ENCODE peak calls at places on chromosomes 13 and 19, in five cellular contexts. Q is HepG2, O is GM12878, A is NT2/D1, N is H1. H is an unnamed sample.

GRCh38 chr13:110187501-110188161 is 119.3 kb downstream of the COL4A1 start:
- DNase-seq in A (no peak), O (no peak), Q (no peak), N (no peak), H (no peak)

GRCh38 chr13:109182777-109183465 is 553.5 kb downstream of the MYO16 start:
- DNase-seq in Q (no peak), A (no peak), N (no peak), O (no peak), H (no peak)

GRCh38 chr13:77310579-77311279 is 16.2 kb downstream of the MYCBP2 start:
- DNase-seq in N (no peak), O (no peak), Q (no peak), A (no peak), H (no peak)

GRCh38 chr19:47623921-47624391 is 15.0 kb downstream of the BICRA start:
- DNase-seq in A (no peak), N (no peak), Q (peak; percentile 91), O (no peak), H (no peak)

GRCh38 chr13:67520886-67521285 is 290.8 kb upstream of the PCDH9 start:
- DNase-seq in O (no peak), N (no peak), Q (no peak), A (no peak), H (no peak)

GRCh38 chr19:9586764-9587163 is 2.5 kb upstream of the ZNF121 start:
- DNase-seq in A (peak; percentile 73), Q (peak; percentile 74), N (no peak), O (peak; percentile 24), H (peak; percentile 26)

GRCh38 chr19:43534811-43535761 is 2.1 kb downstream of the ZNF575 start:
- DNase-seq in A (no peak), Q (peak; percentile 35), N (peak; percentile 76), O (no peak), H (peak; percentile 49)

GRCh38 chr13:33740134-33740538 is 77.8 kb upstream of the RFC3 start:
- DNase-seq in A (no peak), O (no peak), N (no peak), Q (no peak), H (no peak)

GRCh38 chr13:85665286-85665685 is 133.9 kb downstream of the SLITRK6 start:
- DNase-seq in A (no peak), O (no peak), Q (no peak), N (no peak), H (no peak)

GRCh38 chr13:79679334-79679733 is 198.4 kb downstream of the NDFIP2 start:
- DNase-seq in A (peak; percentile 63), N (peak; percentile 21), O (no peak), Q (peak; percentile 53), H (peak; percentile 75)

GRCh38 chr13:113273856-113274590 is 23.0 kb upstream of the LAMP1 start:
- DNase-seq in O (no peak), N (no peak), Q (no peak), A (no peak), H (no peak)

GRCh38 chr19:51686171-51686570 is 7.0 kb upstream of the SPACA6 start:
- DNase-seq in Q (no peak), O (no peak), N (no peak), A (no peak), H (no peak)

GRCh38 chr19:49489601-49490167 is 2.3 kb downstream of the RPL13A start:
- DNase-seq in O (no peak), A (no peak), N (no peak), Q (peak; percentile 75), H (no peak)

GRCh38 chr19:33284146-33284643 is 18.1 kb downstream of the CEBPA start:
- DNase-seq in N (no peak), O (no peak), Q (no peak), A (no peak), H (no peak)
- TF ChIP-seq SUZ12 in N (no peak), O (no peak), Q (no peak), A (no peak), H (no peak)

GRCh38 chr13:74024856-74025255 is 109.3 kb downstream of the KLF12 start:
- DNase-seq in Q (peak; percentile 70), N (no peak), O (no peak), A (no peak), H (no peak)

GRCh38 chr13:74027161-74027779 is 106.9 kb downstream of the KLF12 start:
- DNase-seq in N (no peak), A (no peak), O (no peak), Q (no peak), H (no peak)

GRCh38 chr13:74025369-74025768 is 108.8 kb downstream of the KLF12 start:
- DNase-seq in Q (no peak), O (peak; percentile 34), A (no peak), N (no peak), H (no peak)

GRCh38 chr13:74024314-74024713 is 109.9 kb downstream of the KLF12 start:
- DNase-seq in Q (peak; percentile 10), O (no peak), N (no peak), A (no peak), H (no peak)

DNA sequence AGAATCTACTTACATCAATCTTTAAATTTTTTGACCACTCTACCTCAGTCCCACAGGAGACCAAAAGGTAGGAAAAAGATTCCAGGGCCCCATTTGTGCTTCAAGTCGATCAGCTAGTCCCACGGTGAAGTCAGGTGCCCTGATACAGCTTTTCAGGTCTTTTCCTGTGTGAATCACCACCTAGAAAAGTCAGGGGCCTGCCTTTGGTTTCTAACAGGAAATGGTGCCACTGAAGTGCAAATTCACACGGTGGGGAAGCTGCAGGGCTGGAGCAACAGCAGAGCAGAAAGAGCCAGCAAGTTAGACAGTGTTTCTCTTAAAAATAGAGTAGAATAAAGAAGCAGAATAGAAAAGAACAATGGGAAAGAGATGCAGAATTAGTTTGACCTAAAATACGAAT is 107.5 kb downstream of the KLF12 start:
- DNase-seq in O (peak; percentile 71), N (no peak), A (peak; percentile 74), Q (no peak), H (no peak)
- TF ChIP-seq SUZ12 in O (no peak), N (no peak), A (no peak), Q (no peak), H (no peak)

GRCh38 chr13:99997702-99998219 is 16.2 kb downstream of the ZIC2 start:
- DNase-seq in A (no peak), O (no peak), N (no peak), Q (no peak), H (no peak)
- TF ChIP-seq SUZ12 in A (no peak), O (no peak), N (peak; percentile 31), Q (no peak), H (no peak)

DNA sequence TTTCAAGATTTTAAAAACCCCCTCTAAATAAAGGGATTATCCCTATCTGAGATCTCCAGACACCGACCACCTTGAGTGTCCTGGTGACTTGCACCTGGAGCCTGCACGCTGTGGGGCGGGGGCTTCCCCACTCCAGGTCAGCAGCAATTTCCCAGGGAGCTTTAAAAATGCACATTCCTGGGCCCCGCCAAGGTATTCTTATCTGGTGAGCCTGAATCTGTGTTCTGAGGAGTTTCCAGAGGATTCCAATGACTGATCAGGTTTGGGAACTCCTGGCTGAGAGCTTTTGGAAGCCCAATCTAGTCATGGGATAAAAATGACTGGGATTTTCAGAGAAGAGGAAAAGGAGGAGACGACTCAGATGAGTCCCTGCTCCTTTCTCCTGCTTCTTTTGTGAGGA is 66.1 kb downstream of the FGF9 start:
- DNase-seq in A (no peak), O (no peak), N (no peak), Q (no peak), H (no peak)
- TF ChIP-seq SUZ12 in A (no peak), O (no peak), N (no peak), Q (no peak), H (no peak)

GRCh38 chr19:3233116-3233515 is 8.7 kb downstream of the CELF5 start:
- DNase-seq in N (no peak), O (no peak), Q (no peak), A (no peak), H (no peak)
- TF ChIP-seq SUZ12 in N (no peak), O (no peak), Q (no peak), A (no peak), H (no peak)

GRCh38 chr13:95182570-95183285 is 118.5 kb downstream of the ABCC4 start:
- DNase-seq in O (no peak), N (no peak), Q (no peak), A (no peak), H (no peak)

GRCh38 chr13:95185311-95185710 is 115.9 kb downstream of the ABCC4 start:
- DNase-seq in N (no peak), Q (no peak), A (no peak), O (no peak), H (no peak)

GRCh38 chr13:95188128-95188527 is 113.1 kb downstream of the ABCC4 start:
- DNase-seq in A (no peak), N (no peak), Q (no peak), O (no peak), H (no peak)

GRCh38 chr13:95184317-95184716 is 116.9 kb downstream of the ABCC4 start:
- DNase-seq in Q (no peak), O (no peak), N (no peak), A (no peak), H (no peak)

DNA sequence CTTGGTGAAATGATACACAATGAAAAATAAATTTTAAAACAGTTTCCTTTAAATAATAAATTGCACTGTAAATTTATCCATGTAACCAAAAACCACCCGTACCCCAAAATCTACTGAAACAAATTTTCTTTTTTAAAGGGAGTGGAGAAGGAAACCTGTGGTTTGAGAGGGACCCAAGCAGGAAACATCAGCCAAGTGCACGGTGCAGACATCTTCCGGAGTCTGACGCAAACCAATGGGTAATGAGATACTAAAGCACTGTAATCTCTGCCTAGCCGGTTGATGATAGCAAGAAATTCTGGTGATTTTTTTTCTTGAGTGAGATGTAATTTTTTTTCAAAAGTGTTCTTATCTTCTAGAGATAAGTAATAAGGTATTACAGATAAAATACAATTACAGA is 115.4 kb downstream of the ABCC4 start:
- DNase-seq in Q (no peak), A (no peak), O (no peak), N (no peak), H (no peak)
- TF ChIP-seq SUZ12 in Q (no peak), A (no peak), O (no peak), N (no peak), H (no peak)

GRCh38 chr19:40598121-40598917 is 2.9 kb upstream of the LTBP4 start:
- DNase-seq in N (no peak), A (no peak), O (no peak), Q (peak; percentile 63), H (peak; percentile 79)

GRCh38 chr19:40594657-40595077 is 6.5 kb upstream of the LTBP4 start:
- DNase-seq in O (no peak), A (no peak), N (no peak), Q (no peak), H (no peak)

GRCh38 chr19:40598918-40599307 is 2.3 kb upstream of the LTBP4 start:
- DNase-seq in A (no peak), Q (no peak), O (no peak), N (no peak), H (no peak)

GRCh38 chr19:40597329-40597838 is 3.8 kb upstream of the LTBP4 start:
- DNase-seq in Q (no peak), O (no peak), N (no peak), A (no peak), H (no peak)

GRCh38 chr19:40596608-40597328 is 4.4 kb upstream of the LTBP4 start:
- DNase-seq in Q (peak; percentile 45), O (no peak), A (no peak), N (no peak), H (peak; percentile 79)
- TF ChIP-seq SUZ12 in Q (no peak), O (no peak), A (no peak), N (no peak), H (no peak)

GRCh38 chr13:68727165-68727564 is 1380.5 kb upstream of the ATXN8OS start:
- DNase-seq in N (no peak), Q (no peak), O (no peak), A (no peak), H (no peak)
- TF ChIP-seq SUZ12 in N (no peak), Q (no peak), O (no peak), A (no peak), H (no peak)

H was measured in HEK293T.